ENCODE peak calls at places on chromosomes 12 and 14, in five cellular contexts. A is cardiac muscle cell, C is astrocyte of the spinal cord, N is lung, H is ascending aorta. W is an unnamed sample.

GRCh38 chr14:67319142-67319541 is 40.5 kb downstream of the ATP6V1D start:
- DNase-seq in H (no peak), C (peak), A (no peak), N (no peak), W (no peak)

GRCh38 chr12:115722181-115722580 is 555.3 kb downstream of the MED13L start:
- DNase-seq in N (no peak), C (no peak), H (no peak), A (no peak), W (no peak)

GRCh38 chr12:23399402-23399933 is 550.0 kb downstream of the SOX5 start:
- DNase-seq in H (no peak), A (no peak), C (no peak), N (no peak), W (no peak)

GRCh38 chr12:109612975-109613502 is 39.4 kb downstream of the MVK start:
- DNase-seq in H (no peak), A (peak), N (no peak), C (peak), W (peak)

GRCh38 chr12:132723015-132723763 is 12.5 kb downstream of the PGAM5 start:
- DNase-seq in H (no peak), C (peak), N (no peak), A (no peak), W (no peak)

GRCh38 chr14:63840981-63841380 is 11.8 kb upstream of the SYNE2 start:
- DNase-seq in A (no peak), N (no peak), C (no peak), H (no peak), W (no peak)

GRCh38 chr12:120630139-120630895 is 10.1 kb upstream of the CABP1 start:
- DNase-seq in H (no peak), N (no peak), C (no peak), A (no peak), W (no peak)

GRCh38 chr14:96662116-96662901 is 134.9 kb upstream of the VRK1 start:
- DNase-seq in A (no peak), N (peak), H (no peak), C (no peak), W (peak)

GRCh38 chr12:68374315-68374982 is 42.3 kb upstream of the MDM1 start:
- DNase-seq in H (no peak), A (no peak), N (no peak), C (no peak), W (peak)

GRCh38 chr12:111157486-111157885 is 211.4 kb downstream of the PHETA1 start:
- DNase-seq in N (no peak), H (no peak), C (no peak), A (no peak), W (no peak)

GRCh38 chr12:111156304-111156703 is 212.6 kb downstream of the PHETA1 start:
- DNase-seq in N (no peak), C (no peak), A (no peak), H (no peak), W (peak)

GRCh38 chr12:111154180-111154579 is 214.7 kb downstream of the PHETA1 start:
- DNase-seq in H (no peak), N (no peak), A (no peak), C (no peak), W (no peak)

GRCh38 chr12:111155020-111155419 is 213.9 kb downstream of the PHETA1 start:
- DNase-seq in N (no peak), H (no peak), C (no peak), A (no peak), W (no peak)

DNA sequence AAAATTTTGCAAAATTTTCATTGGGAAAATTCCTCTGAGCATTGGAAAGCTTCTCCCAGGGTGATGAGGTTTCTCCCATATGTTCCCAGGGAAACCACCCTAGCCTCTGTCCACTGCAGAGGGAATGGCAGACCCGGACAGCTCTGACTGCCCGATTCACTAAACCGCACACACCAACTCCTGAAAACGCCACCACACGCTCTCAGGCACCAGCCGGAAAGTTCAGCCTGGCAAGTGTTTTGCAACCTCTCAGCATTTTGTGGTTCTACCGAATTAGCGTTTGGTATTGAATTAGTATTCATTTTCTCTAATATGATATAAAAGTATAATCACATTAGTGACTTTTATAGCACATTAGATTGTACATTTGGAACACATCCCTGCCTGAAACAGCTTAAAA is 213.4 kb downstream of the PHETA1 start:
- DNase-seq in N (no peak), C (no peak), H (no peak), A (no peak), W (no peak)
- TF ChIP-seq CTCF in N (no peak), C (no peak), H (no peak), A (no peak), W (no peak)

GRCh38 chr14:54902521-54903420 is at the start of gene GCH1:
- DNase-seq in A (peak), N (peak), C (peak), H (peak), W (peak)

GRCh38 chr14:54906075-54906474 is 3.4 kb upstream of the GCH1 start:
- DNase-seq in H (no peak), C (no peak), A (no peak), N (no peak), W (no peak)

GRCh38 chr14:54901380-54902142 is 1.1 kb downstream of the GCH1 start:
- DNase-seq in C (no peak), N (no peak), H (no peak), A (no peak), W (no peak)

GRCh38 chr14:54902143-54902520 is 494 bp downstream of the GCH1 start:
- DNase-seq in C (peak), N (peak), H (peak), A (peak), W (peak)
- TF ChIP-seq CTCF in C (no peak), N (no peak), H (no peak), A (no peak), W (no peak)

GRCh38 chr12:108516511-108517275 is 1.6 kb downstream of the FICD start:
- DNase-seq in C (no peak), H (peak), A (peak), N (no peak), W (no peak)

GRCh38 chr12:108517288-108518100 is 2.4 kb downstream of the FICD start:
- DNase-seq in H (peak), N (no peak), A (no peak), C (no peak), W (no peak)

GRCh38 chr12:108514468-108514972 is 557 bp upstream of the FICD start:
- DNase-seq in H (no peak), C (no peak), N (no peak), A (no peak), W (no peak)

GRCh38 chr12:108515916-108516315 is 839 bp downstream of the FICD start:
- DNase-seq in H (peak), A (peak), N (no peak), C (no peak), W (no peak)

GRCh38 chr12:108514973-108515814 is at the start of gene FICD:
- DNase-seq in H (peak), A (peak), C (peak), N (peak), W (peak)
- TF ChIP-seq CTCF in H (no peak), A (no peak), C (no peak), N (no peak), W (peak)

GRCh38 chr12:104181313-104181712 is 34.3 kb upstream of the TXNRD1 start:
- DNase-seq in N (no peak), H (no peak), A (peak), C (peak), W (peak)

GRCh38 chr12:104180389-104180788 is 35.2 kb upstream of the TXNRD1 start:
- DNase-seq in C (no peak), A (no peak), H (no peak), N (no peak), W (no peak)

GRCh38 chr12:104177336-104177662 is 38.3 kb upstream of the TXNRD1 start:
- DNase-seq in H (no peak), C (no peak), A (no peak), N (no peak), W (no peak)

GRCh38 chr12:104175726-104176247 is 37.8 kb upstream of the NFYB start:
- DNase-seq in N (peak), C (no peak), A (no peak), H (no peak), W (no peak)

DNA sequence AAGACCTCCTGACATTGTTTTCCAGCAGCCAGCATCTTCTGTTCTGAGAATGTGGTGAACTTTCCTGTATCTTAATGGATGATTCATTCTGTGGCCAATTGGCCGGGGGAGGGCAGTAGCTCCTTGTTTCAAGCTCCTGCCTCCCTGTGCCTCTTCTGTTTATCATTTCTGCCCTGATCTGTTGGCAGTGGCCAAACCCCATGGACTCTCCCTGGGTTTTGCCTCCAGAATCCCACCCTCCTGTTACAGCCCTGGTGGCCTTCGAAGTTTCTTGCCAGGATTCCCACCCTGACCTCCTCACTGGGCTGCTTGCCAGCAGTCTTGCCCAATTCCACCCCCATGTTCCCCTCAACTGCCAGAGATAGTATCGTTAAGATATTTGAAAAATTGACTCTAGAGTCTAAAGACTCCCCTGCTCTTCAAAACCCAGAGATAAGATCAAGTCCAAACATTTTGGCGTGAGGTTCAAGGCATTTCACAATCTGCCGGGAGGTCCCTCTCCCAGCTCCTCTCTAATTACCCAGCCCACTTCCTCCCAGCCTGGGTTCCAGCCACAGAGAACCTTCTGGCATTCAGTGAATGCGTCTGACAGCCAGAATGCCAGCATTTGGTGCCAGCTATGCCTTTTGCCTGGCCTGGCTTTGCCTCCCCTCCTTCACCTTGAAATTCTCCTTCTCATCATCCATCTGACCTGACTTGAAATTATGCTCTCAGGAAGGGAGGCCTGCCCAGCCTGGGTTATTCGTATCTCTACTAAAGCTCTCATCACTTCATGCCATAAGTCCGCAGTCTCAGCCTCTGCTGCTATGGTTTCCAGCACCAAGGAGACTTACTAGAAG is 37.7 kb upstream of the TXNRD1 start:
- DNase-seq in C (peak), N (peak), A (peak), H (peak), W (peak)
- TF ChIP-seq CTCF in C (peak), N (no peak), A (peak), H (no peak), W (peak)

GRCh38 chr12:128055567-128055966 is 211.4 kb upstream of the TMEM132C start:
- DNase-seq in N (no peak), C (no peak), A (no peak), H (no peak), W (no peak)

GRCh38 chr12:128059621-128060370 is 207.2 kb upstream of the TMEM132C start:
- DNase-seq in N (no peak), A (no peak), C (no peak), H (no peak), W (no peak)

GRCh38 chr12:128052777-128053176 is 214.2 kb upstream of the TMEM132C start:
- DNase-seq in A (no peak), H (no peak), C (no peak), N (no peak), W (no peak)

GRCh38 chr12:128056299-128056885 is 210.6 kb upstream of the TMEM132C start:
- DNase-seq in H (no peak), A (no peak), C (no peak), N (no peak), W (no peak)

GRCh38 chr12:128057586-128057985 is 209.4 kb upstream of the TMEM132C start:
- DNase-seq in A (no peak), C (no peak), H (no peak), N (no peak), W (no peak)
- TF ChIP-seq CTCF in A (no peak), C (no peak), H (no peak), N (no peak), W (no peak)

GRCh38 chr14:71710001-71710400 is 222.2 kb upstream of the RGS6 start:
- DNase-seq in A (no peak), H (no peak), N (no peak), C (no peak), W (no peak)
- TF ChIP-seq CTCF in A (no peak), H (no peak), N (no peak), C (no peak), W (no peak)

GRCh38 chr14:81432171-81432570 is 32.0 kb upstream of the STON2 start:
- DNase-seq in C (peak), A (peak), H (no peak), N (no peak), W (peak)

GRCh38 chr14:81427348-81428058 is 27.4 kb upstream of the STON2 start:
- DNase-seq in H (no peak), N (no peak), A (no peak), C (no peak), W (no peak)

GRCh38 chr14:81430284-81430683 is 30.2 kb upstream of the STON2 start:
- DNase-seq in N (no peak), C (no peak), A (no peak), H (no peak), W (no peak)

GRCh38 chr14:81433378-81433777 is 33.3 kb upstream of the STON2 start:
- DNase-seq in C (no peak), H (no peak), A (no peak), N (no peak), W (peak)

GRCh38 chr14:81429028-81429427 is 28.9 kb upstream of the STON2 start:
- DNase-seq in H (no peak), N (no peak), A (no peak), C (no peak), W (no peak)
- TF ChIP-seq CTCF in H (no peak), N (no peak), A (no peak), C (no peak), W (no peak)

GRCh38 chr14:64937821-64938193 is 4.7 kb downstream of the GPX2 start:
- DNase-seq in N (no peak), A (peak), C (peak), H (no peak), W (no peak)

GRCh38 chr14:64938972-64939816 is 3.4 kb downstream of the GPX2 start:
- DNase-seq in H (no peak), C (no peak), A (no peak), N (peak), W (no peak)

GRCh38 chr14:64940336-64940910 is 2.1 kb downstream of the GPX2 start:
- DNase-seq in A (no peak), H (no peak), C (no peak), N (no peak), W (no peak)

GRCh38 chr14:64937176-64937820 is 5.2 kb downstream of the GPX2 start:
- DNase-seq in A (peak), C (no peak), N (peak), H (no peak), W (no peak)

GRCh38 chr14:64939817-64940190 is 2.7 kb downstream of the GPX2 start:
- DNase-seq in H (no peak), A (no peak), C (no peak), N (no peak), W (no peak)
- TF ChIP-seq CTCF in H (no peak), A (no peak), C (no peak), N (no peak), W (no peak)

W was measured in bronchial epithelial cell.